ENCODE peak calls at places on chromosomes 13 and 19, in six cellular contexts. R, I, C, J, Z and E are unnamed samples. For H3K4me1, the result is how much of the 10 kb centered on the place peaks cover.

GRCh38 chr19:19778666-19779065 is 42.9 kb downstream of the ZNF506 start:
- DNase-seq in R (no peak), I (no peak), C (no peak), J (no peak), Z (no peak), E (no peak)

GRCh38 chr13:111577429-111577828 is 257.0 kb downstream of the TEX29 start:
- DNase-seq in R (no peak), I (no peak), C (no peak), J (no peak), Z (no peak), E (no peak)

GRCh38 chr13:43157796-43158195 is 134.4 kb downstream of the DNAJC15 start:
- DNase-seq in R (no peak), I (no peak), C (no peak), J (no peak), Z (no peak), E (no peak)

GRCh38 chr13:41670873-41671443 is 213.6 kb downstream of the RGCC start:
- DNase-seq in R (no peak), I (peak), C (no peak), J (no peak), Z (no peak), E (no peak)

GRCh38 chr19:14116918-14117578 is 514 bp downstream of the PRKACA start:
- DNase-seq in R (peak), I (no peak), C (peak), J (no peak), Z (no peak), E (no peak)

GRCh38 chr19:6686628-6686975 is 16.6 kb upstream of the TNFSF14 start:
- DNase-seq in R (no peak), I (no peak), C (no peak), J (no peak), Z (no peak), E (no peak)

GRCh38 chr13:26019881-26020535 is 31.8 kb downstream of the SHISA2 start:
- DNase-seq in R (no peak), I (no peak), C (no peak), J (no peak), Z (no peak), E (no peak)

GRCh38 chr13:30192320-30193093 is 114.8 kb downstream of the KATNAL1 start:
- DNase-seq in R (no peak), I (no peak), C (no peak), J (no peak), Z (no peak), E (no peak)

GRCh38 chr19:7617172-7617571 is 12.2 kb downstream of the XAB2 start:
- DNase-seq in R (no peak), I (no peak), C (no peak), J (no peak), Z (no peak), E (no peak)

GRCh38 chr19:17245535-17245984 is at the start of gene NR2F6:
- DNase-seq in R (no peak), I (no peak), C (no peak), J (no peak), Z (no peak), E (no peak)

GRCh38 chr13:26486550-26486949 is 70.9 kb upstream of the WASF3 start:
- DNase-seq in R (no peak), I (no peak), C (peak), J (no peak), Z (no peak), E (no peak)

DNA sequence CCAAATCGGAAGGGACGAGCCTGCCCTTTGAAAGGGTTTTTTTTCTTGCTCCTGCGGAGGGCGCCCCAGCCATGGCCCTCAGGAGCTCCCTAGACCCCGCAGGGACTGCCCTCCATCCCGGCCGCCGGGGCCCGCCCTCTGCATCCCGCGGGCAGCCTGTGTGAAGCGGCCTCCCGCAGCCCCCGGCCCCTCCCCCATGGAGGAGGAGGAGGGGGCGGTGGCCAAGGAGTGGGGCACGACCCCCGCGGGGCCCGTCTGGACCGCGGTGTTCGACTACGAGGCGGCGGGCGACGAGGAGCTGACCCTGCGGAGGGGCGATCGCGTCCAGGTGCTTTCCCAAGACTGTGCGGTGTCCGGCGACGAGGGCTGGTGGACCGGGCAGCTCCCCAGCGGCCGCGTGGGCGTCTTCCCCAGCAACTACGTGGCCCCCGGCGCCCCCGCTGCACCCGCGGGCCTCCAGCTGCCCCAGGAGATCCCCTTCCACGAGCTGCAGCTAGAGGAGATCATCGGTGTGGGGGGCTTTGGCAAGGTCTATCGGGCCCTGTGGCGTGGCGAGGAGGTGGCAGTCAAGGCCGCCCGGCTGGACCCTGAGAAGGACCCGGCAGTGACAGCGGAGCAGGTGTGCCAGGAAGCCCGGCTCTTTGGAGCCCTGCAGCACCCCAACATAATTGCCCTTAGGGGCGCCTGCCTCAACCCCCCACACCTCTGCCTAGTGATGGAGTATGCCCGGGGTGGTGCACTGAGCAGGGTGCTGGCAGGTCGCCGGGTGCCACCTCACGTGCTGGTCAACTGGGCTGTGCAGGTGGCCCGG is 815 bp downstream of the MAP3K10 start:
- DNase-seq in R (peak), I (peak), C (peak), J (no peak), Z (no peak), E (peak)
- H3K4me3 ChIP-seq in R (peak), I (peak), C (peak), J (peak), Z (peak), E (peak)

DNA sequence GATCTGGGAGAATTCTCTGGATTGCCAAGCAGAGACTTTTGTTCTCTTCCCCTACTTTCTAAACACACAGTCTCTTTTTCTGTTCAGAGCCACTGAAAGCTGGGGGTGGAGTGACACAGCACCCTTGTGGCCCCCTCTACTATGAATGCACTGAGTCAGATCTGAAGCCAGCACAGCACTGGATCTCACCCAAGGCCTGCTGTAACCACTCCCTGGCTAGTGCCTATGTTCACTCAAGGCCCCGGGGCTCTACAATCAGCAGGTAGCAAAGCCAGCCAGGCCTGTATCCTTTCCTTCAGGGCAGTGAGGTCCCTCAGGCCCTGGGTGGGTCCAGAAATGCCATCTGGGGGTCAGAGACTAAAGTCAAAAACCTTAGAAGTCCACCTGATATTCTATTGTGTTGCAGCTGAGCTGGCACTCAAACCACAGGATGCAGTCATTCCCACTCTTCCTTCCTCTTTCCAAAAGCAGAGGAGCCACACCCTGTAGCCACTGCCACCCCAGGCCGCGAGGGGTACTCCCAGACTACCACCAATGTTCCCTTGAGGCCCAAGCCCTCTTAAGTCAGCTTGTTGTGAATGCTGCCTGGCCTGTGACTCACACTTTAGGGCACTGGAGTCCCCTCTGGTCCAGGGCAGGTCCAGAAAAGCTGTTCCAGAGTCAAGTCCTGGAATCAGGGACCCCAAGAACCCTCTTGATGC is 110.1 kb upstream of the RXFP2 start:
- DNase-seq in R (no peak), I (no peak), C (no peak), J (no peak), Z (no peak), E (no peak)
- H3K4me1 ChIP-seq in R (under half), I (under half), C (under half), J (under half), Z (under half), E (under half)

DNA sequence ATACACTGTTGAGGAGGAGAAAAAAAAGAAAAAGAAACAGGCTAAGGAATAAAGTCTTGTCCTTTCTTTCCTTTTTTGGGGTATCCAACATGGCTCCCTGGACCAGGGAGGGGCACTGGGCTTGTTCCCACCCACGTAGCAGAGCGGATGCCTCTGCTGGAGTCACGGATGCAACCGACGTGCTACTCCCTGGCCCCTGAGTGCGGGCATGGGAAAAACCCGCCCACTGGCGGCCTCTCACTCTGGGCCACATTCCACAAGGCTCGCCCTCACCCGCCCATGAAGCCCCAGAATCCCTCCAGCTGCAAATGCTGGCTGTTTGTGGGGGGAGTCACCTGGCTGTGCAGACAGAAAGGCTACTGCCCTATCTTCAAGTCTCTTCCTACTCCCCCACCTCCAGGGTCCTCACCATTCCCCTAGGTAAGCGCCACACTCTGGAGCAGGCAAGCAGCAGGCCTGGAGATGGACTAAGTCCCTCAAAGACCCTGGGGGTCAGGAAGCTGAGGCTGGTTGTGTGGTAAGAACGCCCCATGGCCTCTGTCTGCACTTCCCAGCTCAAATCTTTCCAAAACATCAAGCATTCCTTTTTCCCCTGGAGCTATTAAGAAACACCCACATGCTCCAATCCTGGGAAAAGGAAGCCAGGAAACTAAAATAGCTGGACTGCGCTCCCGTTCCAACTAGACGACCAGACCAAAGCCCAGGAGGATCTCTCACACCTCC is 17.8 kb upstream of the EPHX3 start:
- DNase-seq in R (peak), I (no peak), C (no peak), J (no peak), Z (peak), E (no peak)
- H3K4me3 ChIP-seq in R (no peak), I (no peak), C (no peak), J (no peak), Z (peak), E (no peak)

GRCh38 chr13:40179882-40180281 is 486.6 kb downstream of the FOXO1 start:
- DNase-seq in R (no peak), I (no peak), C (no peak), J (no peak), Z (no peak), E (no peak)
- H3K4me1 ChIP-seq in R (under half), I (under half), C (under half), J (under half), Z (under half), E (under half)

DNA sequence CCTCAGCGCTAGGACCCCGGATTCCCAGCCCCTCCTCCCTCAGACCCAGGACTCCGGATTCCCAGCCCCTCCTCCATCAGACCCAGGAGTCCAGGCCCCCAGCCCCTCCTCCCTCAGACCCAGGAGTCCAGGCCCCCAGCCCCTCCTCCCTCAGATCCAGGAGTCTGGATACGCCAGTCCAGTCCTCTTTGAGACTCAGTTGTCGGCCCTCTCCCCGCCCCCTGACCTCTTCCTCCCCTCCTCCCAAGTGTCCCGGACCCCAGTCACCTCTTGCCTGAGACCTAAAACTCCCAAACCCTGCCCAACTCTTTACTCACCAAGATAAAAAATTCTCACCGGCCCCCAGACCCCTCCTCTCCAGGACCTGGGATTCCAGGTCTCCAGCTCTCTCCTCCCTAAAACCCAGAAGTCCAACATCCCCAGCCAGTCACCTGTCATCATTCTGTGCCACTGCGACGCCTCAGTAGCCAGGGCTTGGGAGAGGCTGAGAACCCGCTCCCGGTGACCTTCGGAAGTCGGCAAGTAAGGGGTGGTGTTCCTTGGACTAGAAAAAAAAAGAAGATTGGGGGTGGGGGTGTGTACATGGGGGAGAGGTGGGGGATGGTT is 1.4 kb upstream of the HSD17B14 start:
- DNase-seq in R (no peak), I (no peak), C (peak), J (no peak), Z (no peak), E (no peak)
- H3K4me3 ChIP-seq in R (peak), I (peak), C (peak), J (peak), Z (peak), E (peak)

GRCh38 chr13:32040052-32040642 is 8.6 kb downstream of the FRY start:
- DNase-seq in R (no peak), I (no peak), C (no peak), J (no peak), Z (no peak), E (no peak)
- H3K4me1 ChIP-seq in R (half or more), I (under half), C (under half), J (under half), Z (under half), E (under half)

DNA sequence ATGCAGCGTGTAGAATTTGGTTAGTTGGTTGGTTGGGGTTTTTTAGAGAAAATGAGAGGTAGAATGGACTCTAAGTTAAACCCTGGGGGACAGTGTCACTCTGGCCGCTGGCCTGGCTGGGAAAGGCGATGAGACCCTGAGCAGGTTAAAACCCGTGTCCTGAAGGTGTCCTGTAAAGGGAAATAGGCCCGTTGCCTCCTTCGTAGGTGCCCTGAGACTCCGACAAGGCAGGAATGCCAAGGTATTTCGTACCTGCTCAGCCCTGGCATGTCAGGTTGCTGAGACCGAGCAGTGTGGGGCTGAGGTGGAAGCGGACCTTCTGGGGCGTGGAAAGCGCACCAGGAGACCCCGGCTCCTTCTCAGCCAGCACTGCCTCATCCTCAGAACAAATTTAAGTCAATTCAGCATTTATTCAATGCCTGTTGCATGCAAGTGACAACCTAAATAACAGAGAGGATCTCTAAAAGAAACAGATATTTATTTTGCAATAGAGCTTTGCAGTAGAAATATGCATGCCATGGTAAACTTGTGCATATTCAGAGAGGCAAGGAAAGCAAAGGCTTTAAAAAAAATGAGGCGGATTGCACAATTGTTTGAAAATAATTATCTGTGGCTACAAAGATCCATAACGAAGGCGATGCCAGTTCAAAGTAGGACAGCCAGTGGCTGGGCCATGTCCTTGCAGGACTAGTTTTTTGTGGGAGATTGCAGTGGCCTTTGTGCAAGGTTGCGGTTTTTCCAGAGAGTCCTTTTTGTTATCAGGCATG is 1.4 kb upstream of the RAB20 start:
- DNase-seq in R (no peak), I (no peak), C (peak), J (no peak), Z (no peak), E (no peak)
- H3K4me3 ChIP-seq in R (peak), I (no peak), C (peak), J (peak), Z (peak), E (no peak)

DNA sequence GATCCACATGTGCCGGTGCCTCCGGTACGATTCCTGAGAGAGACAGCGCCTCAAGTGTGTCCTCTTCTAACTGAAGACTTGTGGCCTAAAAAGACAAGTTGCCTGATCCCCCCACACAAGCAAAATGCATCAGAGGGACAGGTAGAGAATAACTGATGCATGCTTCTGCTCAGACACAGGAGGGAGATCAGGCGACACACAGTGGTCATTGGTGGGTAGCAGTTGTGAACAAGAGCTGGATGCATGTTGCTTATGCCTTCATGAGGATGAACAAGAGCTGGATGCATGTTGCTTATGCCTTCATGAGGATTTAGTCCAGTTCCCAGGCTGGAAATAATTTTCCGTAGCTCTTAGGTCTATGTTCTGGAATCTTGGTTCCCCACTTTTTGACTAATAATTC is 505.6 kb downstream of the MYO16 start:
- DNase-seq in R (no peak), I (no peak), C (no peak), J (no peak), Z (no peak), E (peak)
- H3K4me1 ChIP-seq in R (under half), I (under half), C (under half), J (under half), Z (under half), E (under half)

GRCh38 chr19:50639121-50640112 is at the start of gene SYT3:
- DNase-seq in R (peak), I (peak), C (peak), J (no peak), Z (no peak), E (peak)
- H3K4me3 ChIP-seq in R (peak), I (peak), C (peak), J (peak), Z (peak), E (peak)

DNA sequence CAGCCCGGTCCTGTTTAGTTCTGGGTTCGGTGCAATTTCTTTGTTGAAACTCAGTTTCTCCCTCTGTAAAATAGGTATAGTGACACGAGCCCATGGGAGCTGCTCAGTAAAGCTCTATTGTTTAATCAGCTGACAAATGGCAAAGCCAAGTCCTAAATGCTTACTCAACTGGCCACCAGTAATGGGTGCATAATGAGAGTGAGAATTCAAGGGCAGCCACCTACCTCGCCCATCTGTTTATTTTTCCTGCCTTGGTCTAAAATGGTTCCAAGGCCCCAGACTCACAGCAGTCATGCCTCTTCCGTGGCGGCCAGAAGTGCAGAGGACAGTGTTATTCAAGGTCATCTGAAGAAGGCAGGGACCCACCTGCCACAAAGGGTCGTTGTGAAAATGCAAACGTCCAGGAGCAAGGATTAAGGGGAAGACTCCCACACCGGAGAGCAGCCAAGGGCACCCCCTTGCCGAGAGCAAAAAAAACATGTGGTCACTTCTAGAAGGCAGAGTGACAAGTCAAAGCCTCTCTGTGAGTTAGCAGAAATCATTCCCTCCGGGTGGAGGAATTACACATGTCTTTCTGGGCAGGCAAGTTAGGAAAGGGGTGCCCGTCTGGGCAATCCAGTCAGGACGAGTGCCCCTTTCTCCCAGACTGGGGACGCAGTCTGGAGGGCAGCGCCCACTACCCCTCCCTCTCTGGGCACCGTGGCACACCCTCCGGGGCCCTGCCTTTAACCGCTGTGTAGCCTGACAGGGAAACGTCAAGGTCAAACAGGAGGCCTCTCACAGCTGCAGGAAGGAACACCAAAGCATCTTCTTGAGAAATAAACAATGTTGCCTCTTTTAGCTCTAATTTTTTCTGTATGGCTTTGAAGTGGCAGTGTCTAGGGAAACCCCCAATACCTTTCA is 186.2 kb downstream of the FOXO1 start:
- DNase-seq in R (no peak), I (no peak), C (no peak), J (no peak), Z (no peak), E (no peak)
- H3K4me1 ChIP-seq in R (half or more), I (under half), C (under half), J (under half), Z (under half), E (under half)